ENCODE peak calls at places on chromosomes 1 and 21, in ten cellular contexts. Q, F, R, V, T, S, M, J, O and C are unnamed samples.

GRCh38 chr1:5836776-5837440 is 155.3 kb downstream of the NPHP4 start:
- DNase-seq in O (no peak), F (no peak), S (no peak), V (no peak), M (no peak), R (no peak), Q (no peak), T (no peak), J (no peak), C (no peak)

GRCh38 chr1:65435987-65436386 is 15.5 kb downstream of the LEPR start:
- DNase-seq in J (no peak), V (peak), O (no peak), S (no peak), Q (no peak), F (no peak), T (no peak), M (no peak), R (no peak), C (peak)

GRCh38 chr1:202709276-202710041 is 795 bp downstream of the SYT2 start:
- DNase-seq in M (no peak), V (no peak), O (no peak), J (no peak), S (no peak), R (no peak), Q (no peak), T (peak), F (no peak), C (no peak)

GRCh38 chr1:213666113-213666512 is 321.7 kb upstream of the PROX1 start:
- DNase-seq in T (no peak), S (no peak), M (no peak), J (no peak), V (no peak), R (no peak), F (no peak), Q (no peak), O (no peak), C (no peak)

GRCh38 chr1:234926252-234926573 is 202.4 kb downstream of the TOMM20 start:
- DNase-seq in Q (no peak), M (no peak), R (no peak), V (no peak), S (no peak), T (no peak), J (no peak), O (no peak), F (no peak), C (no peak)

GRCh38 chr1:213603087-213603486 is 384.7 kb upstream of the PROX1 start:
- DNase-seq in S (no peak), T (no peak), Q (no peak), O (no peak), F (no peak), M (no peak), R (no peak), J (no peak), V (no peak), C (no peak)

GRCh38 chr1:162671664-162672415 is 39.6 kb downstream of the DDR2 start:
- DNase-seq in R (no peak), F (no peak), M (no peak), O (no peak), Q (no peak), J (no peak), T (no peak), V (no peak), S (no peak), C (no peak)

GRCh38 chr1:37741662-37742061 is 23.3 kb downstream of the EPHA10 start:
- DNase-seq in S (no peak), O (no peak), V (no peak), R (no peak), J (no peak), F (no peak), Q (no peak), T (peak), M (no peak), C (no peak)

GRCh38 chr21:17828223-17828622 is 9.1 kb upstream of the C21orf91 start:
- DNase-seq in J (no peak), V (peak), O (no peak), F (no peak), Q (no peak), R (no peak), S (no peak), T (no peak), M (no peak), C (peak)

GRCh38 chr1:7755448-7755847 is 15.6 kb upstream of the VAMP3 start:
- DNase-seq in J (no peak), O (no peak), T (peak), Q (no peak), M (peak), R (no peak), V (peak), F (no peak), S (no peak), C (peak)

GRCh38 chr1:117754061-117754969 is 148.5 kb downstream of the TENT5C start:
- DNase-seq in V (peak), S (peak), J (peak), O (peak), Q (peak), F (no peak), R (no peak), M (peak), T (peak), C (peak)